ENCODE peak calls at places on chromosomes 3 and 15, in ten cellular contexts. M, G, J, X, P, I, B, A, E and Y are unnamed samples.

GRCh38 chr15:42100021-42100800 is 5.8 kb upstream of the PLA2G4D start:
- DNase-seq in X (no peak), J (peak), P (peak), B (no peak), G (no peak), E (peak), M (no peak), I (no peak), A (no peak), Y (no peak)

GRCh38 chr3:116390318-116390717 is 55.0 kb downstream of the LSAMP start:
- DNase-seq in E (no peak), P (no peak), G (no peak), X (no peak), A (no peak), J (no peak), M (no peak), I (no peak), B (no peak), Y (no peak)

GRCh38 chr3:56467801-56468183 is 475 bp downstream of the ERC2 start:
- DNase-seq in I (no peak), G (no peak), P (no peak), A (no peak), J (no peak), M (peak), X (peak), B (no peak), E (no peak), Y (no peak)

GRCh38 chr15:40857601-40858351 is 13.9 kb downstream of the SPINT1 start:
- DNase-seq in G (peak), P (peak), J (peak), B (peak), E (peak), I (peak), X (peak), A (peak), M (peak), Y (peak)

GRCh38 chr15:68627476-68627875 is 48.7 kb downstream of the CORO2B start:
- DNase-seq in X (no peak), P (peak), B (no peak), G (no peak), M (no peak), E (no peak), J (no peak), I (no peak), A (no peak), Y (no peak)

GRCh38 chr15:27359586-27359985 is 388.6 kb downstream of the GABRG3 start:
- DNase-seq in B (no peak), M (no peak), E (no peak), P (no peak), X (no peak), A (no peak), J (no peak), G (no peak), I (no peak), Y (no peak)

GRCh38 chr15:85306946-85307686 is 73.3 kb upstream of the AKAP13 start:
- DNase-seq in P (no peak), I (no peak), M (no peak), E (no peak), G (no peak), B (no peak), X (no peak), J (no peak), A (no peak), Y (no peak)

GRCh38 chr15:39552546-39552945 is 28.3 kb upstream of the THBS1 start:
- DNase-seq in I (no peak), E (no peak), B (no peak), M (no peak), A (no peak), G (no peak), P (no peak), X (no peak), J (no peak), Y (no peak)

GRCh38 chr15:69531302-69532027 is 78.8 kb downstream of the RPLP1 start:
- DNase-seq in P (no peak), E (no peak), B (no peak), M (peak), G (no peak), X (no peak), J (peak), A (no peak), I (peak), Y (no peak)

GRCh38 chr15:81294501-81294850 is 29.5 kb downstream of the STARD5 start:
- DNase-seq in J (no peak), X (no peak), E (no peak), M (peak), P (no peak), B (no peak), I (no peak), A (no peak), G (no peak), Y (no peak)

GRCh38 chr3:155382396-155383042 is 89.0 kb upstream of the STRIT1 start:
- DNase-seq in P (peak), G (no peak), J (peak), A (no peak), I (peak), B (peak), M (peak), E (peak), X (peak), Y (no peak)

GRCh38 chr3:157285966-157286365 is 126.0 kb upstream of the CCNL1 start:
- DNase-seq in M (no peak), B (no peak), G (no peak), X (no peak), A (no peak), J (peak), P (no peak), E (no peak), I (no peak), Y (no peak)

GRCh38 chr3:12394516-12395271 is 89.6 kb upstream of the TSEN2 start:
- DNase-seq in G (no peak), J (no peak), P (no peak), B (no peak), I (no peak), E (no peak), A (no peak), M (no peak), X (no peak), Y (no peak)

GRCh38 chr3:78754066-78754743 is 1013.6 kb downstream of the ROBO1 start:
- DNase-seq in M (no peak), J (peak), I (no peak), B (no peak), P (peak), A (no peak), G (no peak), X (no peak), E (no peak), Y (no peak)

GRCh38 chr3:56131976-56132590 is 336.2 kb downstream of the ERC2 start:
- DNase-seq in P (peak), B (no peak), M (peak), E (no peak), X (no peak), I (no peak), A (no peak), G (no peak), J (peak), Y (peak)

GRCh38 chr3:107740992-107741896 is 218.5 kb downstream of the BBX start:
- DNase-seq in P (peak), I (no peak), M (no peak), X (no peak), A (no peak), E (no peak), G (no peak), B (no peak), J (peak), Y (no peak)

GRCh38 chr15:96342143-96342466 is 11.6 kb downstream of the NR2F2 start:
- DNase-seq in P (no peak), M (no peak), X (no peak), I (no peak), A (no peak), G (no peak), B (no peak), J (no peak), E (no peak), Y (no peak)
- H3K4me3 ChIP-seq in P (peak), M (peak), X (no peak), I (peak), A (peak), G (no peak), B (peak), J (peak), E (peak), Y (peak)

DNA sequence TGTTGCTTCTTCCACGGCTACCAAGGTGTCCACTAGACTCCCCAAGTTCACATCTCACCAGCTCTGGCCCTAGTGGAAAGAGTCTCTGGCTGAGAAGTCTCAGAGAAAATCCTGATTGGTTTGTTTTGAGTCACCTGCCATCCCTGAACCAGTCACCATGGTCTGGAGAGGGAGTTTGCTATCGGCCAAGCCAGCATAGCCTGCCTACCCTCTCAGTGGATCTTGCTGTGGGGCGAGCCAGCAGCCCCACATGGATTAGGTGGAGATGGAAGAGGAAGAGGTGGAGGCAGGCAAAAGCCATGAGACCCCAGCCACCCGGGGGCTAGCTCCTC is 48.1 kb upstream of the FLNB start:
- DNase-seq in G (no peak), P (no peak), A (no peak), I (no peak), X (no peak), B (no peak), E (no peak), M (peak), J (no peak), Y (no peak)
- H3K27ac ChIP-seq in G (no peak), P (no peak), A (peak), I (peak), X (no peak), B (peak), E (peak), M (no peak), J (no peak), Y (no peak)

DNA sequence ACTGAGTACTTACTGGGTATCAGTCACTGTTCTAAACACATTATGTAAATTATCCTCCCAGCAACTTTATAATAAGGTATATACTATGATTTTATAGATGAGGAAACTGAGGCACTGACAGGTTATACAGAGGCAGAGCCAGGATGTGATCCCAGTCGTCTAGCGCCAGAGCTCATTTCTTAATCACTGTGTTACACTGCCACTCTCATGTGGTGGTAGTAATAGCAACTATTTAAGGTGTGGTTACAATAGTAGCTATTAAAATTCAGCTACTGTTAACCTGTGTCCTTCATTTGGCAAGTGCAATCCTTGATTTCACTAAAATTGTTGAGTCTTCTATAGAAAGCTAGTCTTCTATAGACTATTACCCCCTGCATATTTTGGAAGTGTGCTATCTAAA is 43.1 kb upstream of the TRPC1 start:
- DNase-seq in I (no peak), A (no peak), X (no peak), M (no peak), G (no peak), P (no peak), E (no peak), B (no peak), J (no peak), Y (no peak)
- TF ChIP-seq CTCF in I (no peak), A (no peak), X (no peak), M (no peak), G (no peak), P (no peak), E (no peak), B (no peak), J (no peak), Y (no peak)

GRCh38 chr15:64894395-64895056 is 17.2 kb upstream of the ANKDD1A start:
- DNase-seq in B (peak), I (no peak), M (peak), A (peak), P (no peak), G (peak), E (peak), J (no peak), X (no peak), Y (no peak)
- H3K4me3 ChIP-seq in B (peak), I (no peak), M (peak), A (peak), P (no peak), G (peak), E (peak), J (peak), X (no peak), Y (peak)

GRCh38 chr3:14432996-14433572 is 30.7 kb downstream of the SLC6A6 start:
- DNase-seq in X (no peak), A (no peak), I (no peak), P (no peak), M (no peak), J (no peak), E (no peak), G (no peak), B (no peak), Y (no peak)

GRCh38 chr3:14431928-14432834 is 29.8 kb downstream of the SLC6A6 start:
- DNase-seq in J (peak), G (peak), E (peak), X (peak), I (peak), B (peak), P (peak), A (peak), M (peak), Y (peak)

GRCh38 chr3:14435175-14436011 is 33.0 kb downstream of the SLC6A6 start:
- DNase-seq in J (peak), E (peak), G (no peak), I (peak), A (no peak), M (no peak), X (no peak), P (no peak), B (no peak), Y (no peak)

GRCh38 chr3:14434541-14435151 is 32.2 kb downstream of the SLC6A6 start:
- DNase-seq in X (no peak), B (peak), E (peak), M (no peak), P (no peak), I (peak), J (no peak), G (no peak), A (no peak), Y (peak)

DNA sequence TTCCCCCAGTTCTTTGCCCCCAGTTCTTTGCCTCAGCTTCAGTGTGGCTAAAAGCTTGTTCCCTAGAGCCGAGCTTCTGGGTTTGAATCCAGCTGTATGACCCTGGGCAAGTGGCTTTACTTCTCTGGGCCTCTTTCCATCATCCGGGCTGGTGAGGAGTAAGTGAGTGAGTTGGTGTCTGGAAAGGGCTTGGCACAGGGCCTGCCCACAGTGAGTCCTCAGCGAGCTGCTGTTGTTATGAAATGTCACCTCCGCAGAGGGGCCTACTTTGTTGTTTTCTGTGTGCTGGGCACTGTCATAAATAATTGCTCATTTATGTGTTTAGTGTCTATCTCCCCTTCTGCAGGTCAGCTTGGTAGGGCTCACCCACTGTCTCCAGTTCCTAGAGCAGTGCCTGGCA is 31.7 kb downstream of the SLC6A6 start:
- DNase-seq in E (peak), I (no peak), P (peak), G (no peak), M (no peak), B (no peak), J (peak), X (no peak), A (no peak), Y (no peak)
- H3K27ac ChIP-seq in E (peak), I (peak), P (no peak), G (no peak), M (no peak), B (no peak), J (no peak), X (no peak), A (peak), Y (peak)

GRCh38 chr3:164673738-164674137 is 404.6 kb downstream of the SI start:
- DNase-seq in J (no peak), P (no peak), X (no peak), E (no peak), G (no peak), M (no peak), B (no peak), I (no peak), A (no peak), Y (no peak)
- TF ChIP-seq CTCF in J (no peak), P (no peak), X (peak), E (no peak), G (no peak), M (peak), B (no peak), I (no peak), A (no peak), Y (no peak)

GRCh38 chr3:183554377-183554776 is 1.1 kb downstream of the KLHL6 start:
- DNase-seq in X (no peak), B (no peak), E (no peak), A (no peak), M (no peak), J (no peak), G (peak), P (no peak), I (no peak), Y (no peak)
- H3K4me3 ChIP-seq in X (no peak), B (no peak), E (peak), A (peak), M (no peak), J (no peak), G (peak), P (no peak), I (no peak), Y (no peak)